ENCODE peak calls at places on chromosomes 1 and 21, in seven cellular contexts. L, A, E, R, T, B and F are unnamed samples.

GRCh38 chr1:28062806-28063205 is 25.6 kb downstream of the EYA3 start:
- DNase-seq in B (no peak), L (no peak), T (no peak), A (no peak), R (no peak), E (peak; percentile 22), F (no peak)

GRCh38 chr21:32245971-32246370 is 32.9 kb downstream of the MIS18A start:
- DNase-seq in B (no peak), T (no peak), L (no peak), R (no peak), A (no peak), E (no peak), F (no peak)

GRCh38 chr1:23591460-23592208 is 32.3 kb upstream of the ID3 start:
- DNase-seq in B (no peak), T (no peak), R (no peak), L (peak; percentile 42), E (no peak), A (peak; percentile 38), F (no peak)

GRCh38 chr1:187714501-187714900 is 885.8 kb downstream of the PLA2G4A start:
- DNase-seq in L (no peak), A (no peak), E (no peak), B (no peak), R (no peak), T (no peak), F (no peak)

GRCh38 chr1:119917304-119918055 is 21.2 kb upstream of the ADAM30 start:
- DNase-seq in B (no peak), L (no peak), A (no peak), E (no peak), T (no peak), R (no peak), F (no peak)

GRCh38 chr1:184463680-184464079 is 76.9 kb downstream of the C1orf21 start:
- DNase-seq in A (no peak), L (no peak), E (no peak), R (no peak), B (no peak), T (no peak), F (no peak)

GRCh38 chr1:104028670-104029069 is 279.0 kb downstream of the AMY1C start:
- DNase-seq in B (no peak), R (no peak), A (no peak), L (no peak), E (no peak), T (no peak), F (no peak)

GRCh38 chr1:43554444-43554992 is 23.8 kb downstream of the PTPRF start:
- DNase-seq in A (no peak), R (no peak), E (no peak), B (peak; percentile 76), L (peak; percentile 27), T (no peak), F (no peak)

GRCh38 chr1:151131832-151132675 is 14.4 kb downstream of the SEMA6C start:
- DNase-seq in E (peak; percentile 47), L (no peak), R (peak; percentile 62), A (no peak), T (no peak), B (peak; percentile 30), F (peak; percentile 74)

DNA sequence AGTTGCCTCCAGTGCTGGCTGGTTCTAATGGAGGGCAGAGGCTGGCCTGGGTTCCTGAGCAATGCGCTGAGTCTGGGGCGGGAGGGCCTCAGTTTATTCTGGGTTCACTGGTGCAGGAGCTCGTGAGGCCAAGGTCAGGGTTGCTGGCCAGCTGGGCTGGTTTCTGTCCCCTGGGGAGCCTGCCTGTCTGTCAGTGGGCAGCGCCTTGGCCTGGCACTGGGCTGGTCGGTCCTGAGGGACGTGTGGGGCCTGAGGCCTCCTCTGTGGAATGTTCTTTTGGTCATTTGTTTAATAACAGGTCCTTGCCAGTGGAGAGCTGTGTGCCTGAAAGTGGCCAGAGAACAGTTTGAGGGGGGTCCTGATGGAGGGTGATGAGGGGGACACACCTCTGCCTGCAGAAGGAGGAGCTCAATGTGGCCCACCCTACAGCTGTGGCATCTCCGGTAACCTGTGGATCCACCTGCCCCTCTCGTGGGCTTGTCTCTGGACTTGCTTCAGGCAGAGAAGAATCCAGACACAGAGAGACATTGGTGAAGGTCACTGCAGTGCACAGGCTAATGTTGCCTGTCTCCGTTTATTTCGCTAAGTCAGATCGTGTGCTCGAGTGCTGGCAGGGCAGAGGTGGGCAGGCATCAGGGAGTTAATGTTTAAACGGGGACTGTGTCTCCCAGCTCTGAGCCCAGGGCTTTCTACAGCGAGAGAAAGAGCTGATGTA is 34.6 kb downstream of the COQ8A start:
- DNase-seq in E (peak; percentile 63), T (no peak), B (peak; percentile 5), L (no peak), A (no peak), R (peak; percentile 53), F (peak; percentile 74)
- H3K4me3 ChIP-seq in E (no peak overlapping the region), T (no peak overlapping the region), B (no peak overlapping the region), L (no peak overlapping the region), A (no peak overlapping the region), R (no peak overlapping the region), F (no peak overlapping the region)

GRCh38 chr21:15370576-15370975 is 305.8 kb upstream of the NRIP1 start:
- DNase-seq in B (no peak), R (no peak), E (no peak), A (no peak), T (no peak), L (no peak), F (no peak)
- H3K9me3 ChIP-seq in B (no peaks in the 10 kb centered on the region), R (no peaks in the 10 kb centered on the region), E (no peaks in the 10 kb centered on the region), A (no peaks in the 10 kb centered on the region), T (no peaks in the 10 kb centered on the region), L (peaks cover 6% of the 10 kb centered on the region), F (peaks cover 6% of the 10 kb centered on the region)

DNA sequence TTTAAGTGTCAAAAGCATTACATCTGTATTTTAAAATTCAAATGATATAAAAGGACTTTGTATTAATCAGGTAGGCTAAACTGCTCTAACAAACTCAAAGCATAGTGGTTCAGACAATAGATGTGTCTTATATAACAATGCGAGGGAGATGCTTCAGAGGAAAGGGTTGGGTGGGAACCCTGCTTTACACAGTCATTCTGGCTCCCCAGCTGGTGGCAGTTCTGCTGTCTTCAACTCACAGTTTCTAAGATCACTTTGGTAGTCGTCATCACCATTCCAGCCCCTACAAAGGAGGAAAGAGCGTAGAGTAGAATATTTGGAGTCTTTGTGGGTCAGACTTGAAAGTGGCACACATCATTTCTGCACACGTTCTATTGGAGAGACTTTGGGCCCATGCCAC is 4.2 kb downstream of the PTGFRN start:
- DNase-seq in B (no peak), R (no peak), E (no peak), A (no peak), L (no peak), T (no peak), F (no peak)
- H3K4me1 ChIP-seq in B (no peaks in the 10 kb centered on the region), R (no peaks in the 10 kb centered on the region), E (peaks cover 4% of the 10 kb centered on the region), A (peaks cover 89% of the 10 kb centered on the region), L (peaks cover 8% of the 10 kb centered on the region), T (peaks cover 9% of the 10 kb centered on the region), F (peaks cover 77% of the 10 kb centered on the region)

DNA sequence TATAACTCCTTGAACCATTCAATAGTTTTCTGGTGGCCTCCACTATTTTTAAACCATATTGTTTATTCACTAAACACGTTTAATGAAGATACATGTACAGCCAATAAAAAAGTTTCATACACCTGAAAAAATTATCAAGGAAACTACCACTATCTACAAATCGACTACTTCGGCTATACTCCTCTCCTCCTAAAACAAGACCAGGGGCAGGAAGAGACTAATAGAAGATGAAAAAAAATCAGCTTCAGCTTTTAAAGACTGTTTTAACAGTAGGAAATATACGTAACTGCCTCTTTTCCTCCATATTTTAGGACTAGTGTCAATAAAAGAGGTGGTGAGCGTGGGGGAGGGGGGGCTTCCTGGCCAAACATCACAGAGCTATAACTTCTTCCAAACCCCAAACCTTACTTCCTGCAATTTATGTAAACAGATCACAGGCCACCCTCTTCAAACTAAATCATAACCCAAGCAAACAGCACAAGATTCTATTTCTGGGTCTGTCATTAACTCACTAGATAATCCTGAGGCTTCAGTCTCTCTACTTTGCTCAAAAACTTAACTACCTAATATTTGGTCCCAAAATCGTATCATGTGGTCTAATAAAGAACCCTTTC is 15.1 kb downstream of the FOXJ3 start:
- DNase-seq in E (no peak), R (no peak), T (no peak), A (no peak), B (no peak), L (no peak), F (no peak)
- H3K4me3 ChIP-seq in E (no peak overlapping the region), R (no peak overlapping the region), T (no peak overlapping the region), A (no peak overlapping the region), B (no peak overlapping the region), L (no peak overlapping the region), F (no peak overlapping the region)